ENCODE peak calls at places on chromosomes 5 and 9, in ten cellular contexts. One of them, this sample, is unnamed.

GRCh38 chr9:114156311-114156657 is 947 bp downstream of the COL27A1 start:
- DNase-seq in NCI-H1417: no peak
- DNase-seq in NCI-H2029: no peak
- DNase-seq in ureter: peak
- DNase-seq in HT-29: peak
- DNase-seq in A673: no peak
- DNase-seq in OCI-LY7: no peak
- DNase-seq in IMR-90: no peak
- DNase-seq in uterus: no peak
- DNase-seq in NCI-H1436: no peak
- DNase-seq in this sample: no peak

GRCh38 chr9:113488071-113488470 is 24.5 kb downstream of the RGS3 start:
- DNase-seq in NCI-H1417: no peak
- DNase-seq in NCI-H2029: peak
- DNase-seq in ureter: no peak
- DNase-seq in HT-29: no peak
- DNase-seq in A673: no peak
- DNase-seq in OCI-LY7: no peak
- DNase-seq in IMR-90: no peak
- DNase-seq in uterus: no peak
- DNase-seq in NCI-H1436: no peak
- DNase-seq in this sample: no peak

GRCh38 chr5:35876922-35877321 is 20.2 kb downstream of the IL7R start:
- DNase-seq in NCI-H1417: no peak
- DNase-seq in NCI-H2029: no peak
- DNase-seq in ureter: no peak
- DNase-seq in HT-29: no peak
- DNase-seq in A673: peak
- DNase-seq in OCI-LY7: no peak
- DNase-seq in IMR-90: no peak
- DNase-seq in uterus: no peak
- DNase-seq in NCI-H1436: no peak
- DNase-seq in this sample: no peak

GRCh38 chr9:114006931-114007691 is 71.0 kb downstream of the AMBP start:
- DNase-seq in NCI-H1417: no peak
- DNase-seq in NCI-H2029: no peak
- DNase-seq in ureter: peak
- DNase-seq in HT-29: no peak
- DNase-seq in A673: no peak
- DNase-seq in OCI-LY7: no peak
- DNase-seq in IMR-90: no peak
- DNase-seq in uterus: peak
- DNase-seq in NCI-H1436: no peak
- DNase-seq in this sample: no peak

GRCh38 chr9:134869554-134870310 is 10.9 kb upstream of the FCN2 start:
- DNase-seq in NCI-H1417: no peak
- DNase-seq in NCI-H2029: no peak
- DNase-seq in ureter: no peak
- DNase-seq in HT-29: no peak
- DNase-seq in A673: no peak
- DNase-seq in OCI-LY7: peak
- DNase-seq in IMR-90: no peak
- DNase-seq in uterus: no peak
- DNase-seq in NCI-H1436: no peak
- DNase-seq in this sample: no peak

GRCh38 chr9:4740373-4740622 is 704 bp downstream of the AK3 start:
- DNase-seq in NCI-H1417: no peak
- DNase-seq in NCI-H2029: no peak
- DNase-seq in ureter: no peak
- DNase-seq in HT-29: peak
- DNase-seq in A673: peak
- DNase-seq in OCI-LY7: no peak
- DNase-seq in IMR-90: no peak
- DNase-seq in uterus: no peak
- DNase-seq in NCI-H1436: no peak
- DNase-seq in this sample: no peak

GRCh38 chr9:96129698-96130097 is 172.3 kb downstream of the HSD17B3 start:
- DNase-seq in NCI-H1417: no peak
- DNase-seq in NCI-H2029: no peak
- DNase-seq in ureter: no peak
- DNase-seq in HT-29: no peak
- DNase-seq in A673: peak
- DNase-seq in OCI-LY7: no peak
- DNase-seq in IMR-90: no peak
- DNase-seq in uterus: no peak
- DNase-seq in NCI-H1436: peak
- DNase-seq in this sample: peak

GRCh38 chr5:83095973-83096539 is 18.7 kb downstream of the XRCC4 start:
- DNase-seq in NCI-H1417: no peak
- DNase-seq in NCI-H2029: no peak
- DNase-seq in ureter: no peak
- DNase-seq in HT-29: peak
- DNase-seq in A673: peak
- DNase-seq in OCI-LY7: no peak
- DNase-seq in IMR-90: peak
- DNase-seq in uterus: no peak
- DNase-seq in NCI-H1436: no peak
- DNase-seq in this sample: no peak

GRCh38 chr5:59275537-59276276 is 617.8 kb downstream of the PDE4D start:
- DNase-seq in NCI-H1417: no peak
- DNase-seq in NCI-H2029: no peak
- DNase-seq in ureter: no peak
- DNase-seq in HT-29: peak
- DNase-seq in A673: peak
- DNase-seq in OCI-LY7: no peak
- DNase-seq in IMR-90: peak
- DNase-seq in uterus: peak
- DNase-seq in NCI-H1436: no peak
- DNase-seq in this sample: no peak